ENCODE peak calls at places on chromosomes 4 and X, in four cellular contexts. F is pancreas, J is MM.1S, Q is mucosa of descending colon. N is an unnamed sample.

GRCh38 chrX:43809463-43809862 is 72.8 kb downstream of the MAOB start:
- DNase-seq in F (no peak), Q (no peak), J (no peak), N (no peak)

GRCh38 chr4:88146891-88147290 is 11.5 kb downstream of the ABCG2 start:
- DNase-seq in J (no peak), Q (no peak), F (no peak), N (no peak)

GRCh38 chr4:3372264-3372932 is 69.4 kb upstream of the HGFAC start:
- DNase-seq in J (no peak), Q (no peak), F (no peak), N (no peak)

GRCh38 chrX:109537324-109537665 is 651 bp downstream of the NXT2 start:
- DNase-seq in Q (no peak), F (peak), J (peak), N (no peak)

GRCh38 chrX:3713937-3714434 is 537 bp upstream of the PRKX start:
- DNase-seq in J (no peak), Q (no peak), F (no peak), N (no peak)

GRCh38 chr4:186068581-186069402 is at the start of gene TLR3:
- DNase-seq in Q (no peak), J (peak), F (no peak), N (no peak)

GRCh38 chrX:39397561-39398200 is 596.4 kb downstream of the MID1IP1 start:
- DNase-seq in F (no peak), J (no peak), Q (no peak), N (no peak)

GRCh38 chr4:80017125-80017854 is 55.7 kb downstream of the ANTXR2 start:
- DNase-seq in Q (no peak), F (no peak), J (peak), N (no peak)

GRCh38 chr4:15145709-15146108 is 143.4 kb downstream of the CPEB2 start:
- DNase-seq in J (no peak), F (no peak), Q (no peak), N (no peak)

GRCh38 chr4:15150636-15151432 is 148.6 kb downstream of the CPEB2 start:
- DNase-seq in F (no peak), J (no peak), Q (no peak), N (no peak)

GRCh38 chr4:15147709-15148651 is 145.7 kb downstream of the CPEB2 start:
- DNase-seq in Q (no peak), J (no peak), F (no peak), N (no peak)

GRCh38 chr4:15149842-15150592 is 147.7 kb downstream of the CPEB2 start:
- DNase-seq in F (peak), Q (peak), J (peak), N (peak)

DNA sequence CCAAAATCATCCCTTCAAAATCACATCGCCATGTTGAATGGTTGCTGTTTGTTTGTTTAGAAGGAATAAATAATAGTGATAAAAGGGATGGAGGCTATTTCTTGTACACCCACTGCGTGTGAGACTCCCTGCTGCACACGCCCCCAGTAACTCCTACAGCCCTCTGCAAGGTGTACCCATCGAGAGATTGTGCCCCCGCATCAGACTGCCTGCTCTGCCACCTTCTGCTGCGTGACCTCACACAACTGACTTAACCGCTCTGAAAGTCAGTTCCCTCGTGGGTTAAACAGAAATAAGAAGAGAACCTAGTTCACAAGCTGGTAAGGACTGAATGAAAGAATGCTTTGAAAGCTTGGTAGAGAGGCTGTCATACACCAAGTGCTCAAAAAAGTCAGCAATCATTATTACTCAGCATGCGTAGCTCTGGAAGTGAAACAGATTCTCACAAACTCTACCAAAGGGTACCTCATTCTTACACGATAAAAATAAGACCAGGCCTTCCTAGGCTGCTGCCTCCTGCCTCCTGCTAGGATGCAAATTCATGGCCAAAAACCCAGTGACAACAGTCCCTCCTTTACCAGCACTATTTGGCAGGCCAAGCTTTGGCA is 147.1 kb downstream of the CPEB2 start:
- DNase-seq in Q (no peak), J (no peak), F (no peak), N (peak)
- H3K4me3 ChIP-seq in Q (no peak), J (no peak), F (no peak), N (no peak)

GRCh38 chrX:133699023-133699728 is 283.9 kb upstream of the GPC4 start:
- DNase-seq in J (no peak), F (no peak), Q (no peak), N (no peak)

GRCh38 chrX:133702230-133702629 is 283.2 kb downstream of the GPC3 start:
- DNase-seq in F (no peak), J (no peak), Q (no peak), N (no peak)

GRCh38 chrX:133697656-133698055 is 282.4 kb upstream of the GPC4 start:
- DNase-seq in F (no peak), Q (no peak), J (no peak), N (no peak)

GRCh38 chrX:133698298-133698697 is 283.0 kb upstream of the GPC4 start:
- DNase-seq in J (no peak), F (no peak), Q (no peak), N (no peak)
- TF ChIP-seq CTCF in J (no peak), F (no peak), Q (no peak), N (no peak)

GRCh38 chrX:70034646-70035045 is 15.1 kb downstream of the AWAT2 start:
- DNase-seq in F (no peak), Q (no peak), J (no peak), N (no peak)
- H3K4me3 ChIP-seq in F (no peak), Q (no peak), J (no peak), N (no peak)

GRCh38 chr4:150978738-150979575 is 36.1 kb downstream of the LRBA start:
- DNase-seq in J (no peak), F (no peak), Q (no peak), N (no peak)

GRCh38 chr4:150973626-150974250 is 41.3 kb downstream of the LRBA start:
- DNase-seq in Q (no peak), J (no peak), F (no peak), N (no peak)

GRCh38 chr4:150974750-150975149 is 40.3 kb downstream of the LRBA start:
- DNase-seq in F (no peak), Q (no peak), J (peak), N (no peak)

GRCh38 chr4:150974251-150974640 is 40.8 kb downstream of the LRBA start:
- DNase-seq in J (no peak), Q (no peak), F (no peak), N (no peak)

GRCh38 chr4:150976478-150977118 is 38.5 kb downstream of the LRBA start:
- DNase-seq in Q (no peak), J (no peak), F (no peak), N (no peak)
- TF ChIP-seq CTCF in Q (no peak), J (no peak), F (no peak), N (no peak)

GRCh38 chr4:101065935-101066485 is 281.3 kb downstream of the PPP3CA start:
- DNase-seq in F (no peak), Q (no peak), J (no peak), N (no peak)
- H3K4me3 ChIP-seq in F (no peak), Q (no peak), J (no peak), N (no peak)

GRCh38 chr4:86757468-86757867 is 91.7 kb downstream of the SLC10A6 start:
- DNase-seq in J (no peak), F (no peak), Q (no peak), N (no peak)

GRCh38 chr4:86759298-86759697 is 89.9 kb downstream of the SLC10A6 start:
- DNase-seq in F (no peak), J (no peak), Q (no peak), N (no peak)

GRCh38 chr4:86762649-86763048 is 86.5 kb downstream of the SLC10A6 start:
- DNase-seq in F (no peak), J (no peak), Q (no peak), N (no peak)
- TF ChIP-seq CTCF in F (no peak), J (no peak), Q (no peak), N (no peak)

GRCh38 chrX:107448625-107449468 is 605 bp upstream of the FRMPD3 start:
- DNase-seq in F (no peak), Q (no peak), J (peak), N (peak)

GRCh38 chrX:107451754-107452153 is 2.3 kb downstream of the FRMPD3 start:
- DNase-seq in J (no peak), Q (no peak), F (no peak), N (no peak)

GRCh38 chrX:107450823-107451509 is 1.5 kb downstream of the FRMPD3 start:
- DNase-seq in Q (no peak), F (no peak), J (no peak), N (peak)

GRCh38 chrX:107447642-107448041 is 1.8 kb upstream of the FRMPD3 start:
- DNase-seq in Q (no peak), J (no peak), F (no peak), N (no peak)

GRCh38 chrX:107449490-107450175 is at the start of gene FRMPD3:
- DNase-seq in F (no peak), Q (peak), J (peak), N (peak)
- H3K4me3 ChIP-seq in F (peak), Q (no peak), J (peak), N (peak)

DNA sequence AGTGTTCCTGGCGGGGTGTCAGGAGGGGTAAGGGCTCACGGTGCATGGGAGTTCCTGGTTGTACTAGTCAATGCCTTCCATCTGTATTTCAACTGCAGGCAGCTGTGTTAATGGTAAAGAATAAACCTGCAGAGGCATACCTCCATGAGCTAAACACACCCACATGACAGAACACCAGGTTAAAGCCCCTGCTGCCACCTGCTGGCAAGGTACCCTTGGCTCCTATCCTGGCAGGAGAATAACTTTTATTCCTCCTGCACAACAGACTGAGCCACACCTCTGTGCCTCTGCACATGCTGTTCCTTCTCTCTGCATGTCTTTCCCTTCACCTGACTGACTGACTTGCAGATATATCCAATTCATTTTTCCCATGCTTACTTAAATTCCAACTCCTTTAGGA is 11.1 kb downstream of the ITIH6 start:
- DNase-seq in J (peak), Q (peak), F (no peak), N (no peak)
- TF ChIP-seq CTCF in J (peak), Q (no peak), F (no peak), N (peak)

DNA sequence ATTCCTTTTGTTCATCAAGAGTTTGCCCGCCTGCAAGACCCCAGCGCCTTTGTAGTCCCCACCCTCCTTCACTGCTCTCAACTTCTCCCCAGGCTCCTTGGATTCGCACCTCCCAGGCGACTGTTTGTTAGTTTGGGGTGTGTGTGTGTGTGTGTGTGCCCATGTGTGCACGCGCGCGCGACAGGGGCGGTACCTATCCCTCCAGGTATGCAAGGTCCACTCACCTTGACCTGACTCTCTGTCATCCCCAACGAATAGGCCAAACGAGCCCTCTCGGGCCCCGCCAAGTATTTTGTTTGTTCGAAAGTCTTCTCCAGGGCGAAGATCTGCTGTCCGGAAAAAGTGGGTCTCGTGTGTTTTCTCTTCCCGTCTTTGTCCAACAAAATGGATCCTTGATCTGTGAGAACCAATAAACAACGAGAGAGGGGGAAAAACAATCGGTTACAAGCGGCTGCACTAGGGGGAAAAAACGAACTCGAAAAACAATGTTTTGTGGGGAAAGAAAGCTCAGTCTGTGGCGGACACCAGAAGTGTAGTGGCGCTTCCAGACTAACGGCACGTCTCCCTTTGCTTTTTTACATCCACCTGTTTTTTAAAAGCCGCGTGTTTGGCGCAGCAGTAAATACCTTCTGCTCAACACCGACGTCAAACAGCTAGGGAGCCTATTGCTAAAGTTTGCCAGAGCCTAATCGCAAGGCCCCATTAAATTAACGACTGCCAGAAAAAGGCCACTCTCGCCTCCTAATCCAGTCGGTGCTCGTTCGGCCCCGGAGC is 3.5 kb downstream of the NKX6-1 start:
- DNase-seq in Q (peak), F (peak), J (no peak), N (no peak)
- H3K4me3 ChIP-seq in Q (no peak), F (peak), J (no peak), N (no peak)